ENCODE peak calls at places on chromosomes 7 and 10, in six cellular contexts. One of them, this sample, is unnamed.

GRCh38 chr7:64626083-64626469 is 39.9 kb upstream of the ZNF107 start:
- ATAC-seq in HCT116: no peak
- ATAC-seq in Panc1: no peak
- ATAC-seq in GM23338: no peak
- ATAC-seq in HepG2: no peak
- ATAC-seq in upper lobe of left lung: no peak
- ATAC-seq in this sample: no peak

GRCh38 chr7:44484482-44485313 is 5.8 kb downstream of the NUDCD3 start:
- ATAC-seq in HCT116: no peak
- ATAC-seq in GM23338: no peak
- ATAC-seq in upper lobe of left lung: no peak
- ATAC-seq in Panc1: no peak
- ATAC-seq in HepG2: no peak
- ATAC-seq in this sample: no peak

GRCh38 chr10:12724782-12725579 is 276.5 kb downstream of the CCDC3 start:
- ATAC-seq in GM23338: peak; percentile 72
- ATAC-seq in HCT116: no peak
- ATAC-seq in upper lobe of left lung: no peak
- ATAC-seq in HepG2: no peak
- ATAC-seq in Panc1: no peak
- ATAC-seq in this sample: no peak

GRCh38 chr7:111041577-111041976 is 49.4 kb upstream of the LRRN3 start:
- ATAC-seq in Panc1: no peak
- ATAC-seq in upper lobe of left lung: no peak
- ATAC-seq in GM23338: no peak
- ATAC-seq in HepG2: no peak
- ATAC-seq in HCT116: no peak
- ATAC-seq in this sample: no peak

GRCh38 chr10:4755286-4756009 is 70.6 kb upstream of the AKR1E2 start:
- ATAC-seq in HepG2: no peak
- ATAC-seq in upper lobe of left lung: no peak
- ATAC-seq in GM23338: no peak
- ATAC-seq in Panc1: no peak
- ATAC-seq in HCT116: no peak
- ATAC-seq in this sample: no peak

GRCh38 chr10:126420571-126421275 is 32.4 kb upstream of the ADAM12 start:
- ATAC-seq in GM23338: no peak
- ATAC-seq in upper lobe of left lung: peak; percentile 15
- ATAC-seq in Panc1: no peak
- ATAC-seq in HCT116: no peak
- ATAC-seq in HepG2: no peak
- ATAC-seq in this sample: no peak

GRCh38 chr7:471866-472639 is 47.6 kb downstream of the PDGFA start:
- ATAC-seq in HCT116: no peak
- ATAC-seq in Panc1: peak; percentile 17
- ATAC-seq in HepG2: peak; percentile 90
- ATAC-seq in GM23338: no peak
- ATAC-seq in upper lobe of left lung: peak; percentile 60
- ATAC-seq in this sample: peak; percentile 86

GRCh38 chr10:1205450-1206030 is 149.4 kb downstream of the WDR37 start:
- ATAC-seq in HCT116: no peak
- ATAC-seq in GM23338: no peak
- ATAC-seq in upper lobe of left lung: no peak
- ATAC-seq in Panc1: no peak
- ATAC-seq in HepG2: no peak
- ATAC-seq in this sample: no peak

GRCh38 chr10:87838650-87839049 is 20.6 kb upstream of the ATAD1 start:
- ATAC-seq in HCT116: no peak
- ATAC-seq in upper lobe of left lung: no peak
- ATAC-seq in GM23338: no peak
- ATAC-seq in HepG2: no peak
- ATAC-seq in Panc1: no peak
- ATAC-seq in this sample: no peak

GRCh38 chr7:114502454-114503254 is 88.0 kb downstream of the FOXP2 start:
- ATAC-seq in HCT116: no peak
- ATAC-seq in upper lobe of left lung: no peak
- ATAC-seq in HepG2: no peak
- ATAC-seq in Panc1: peak; percentile 87
- ATAC-seq in GM23338: no peak
- ATAC-seq in this sample: no peak

GRCh38 chr7:148986737-148987009 is 41.6 kb downstream of the PDIA4 start:
- ATAC-seq in Panc1: no peak
- ATAC-seq in GM23338: no peak
- ATAC-seq in HCT116: no peak
- ATAC-seq in HepG2: no peak
- ATAC-seq in upper lobe of left lung: no peak
- ATAC-seq in this sample: no peak

GRCh38 chr7:37089972-37090371 is 358.7 kb downstream of the ELMO1 start:
- ATAC-seq in Panc1: no peak
- ATAC-seq in HCT116: no peak
- ATAC-seq in upper lobe of left lung: peak; percentile 37
- ATAC-seq in HepG2: peak; percentile 74
- ATAC-seq in GM23338: no peak
- ATAC-seq in this sample: peak; percentile 95

GRCh38 chr7:2079332-2080068 is 153.2 kb downstream of the MAD1L1 start:
- ATAC-seq in HCT116: no peak
- ATAC-seq in Panc1: no peak
- ATAC-seq in upper lobe of left lung: no peak
- ATAC-seq in HepG2: no peak
- ATAC-seq in GM23338: no peak
- ATAC-seq in this sample: no peak

GRCh38 chr10:131825150-131825907 is 75.5 kb upstream of the PPP2R2D start:
- ATAC-seq in HepG2: peak; percentile 48
- ATAC-seq in HCT116: no peak
- ATAC-seq in Panc1: peak; percentile 68
- ATAC-seq in GM23338: peak; percentile 54
- ATAC-seq in upper lobe of left lung: no peak
- ATAC-seq in this sample: no peak

GRCh38 chr7:55499591-55499990 is 72.7 kb downstream of the VOPP1 start:
- ATAC-seq in GM23338: no peak
- ATAC-seq in HepG2: no peak
- ATAC-seq in upper lobe of left lung: no peak
- ATAC-seq in Panc1: no peak
- ATAC-seq in HCT116: no peak
- ATAC-seq in this sample: no peak

GRCh38 chr7:12423995-12424745 is 20.5 kb upstream of the VWDE start:
- ATAC-seq in GM23338: peak; percentile 97
- ATAC-seq in HepG2: no peak
- ATAC-seq in upper lobe of left lung: no peak
- ATAC-seq in Panc1: no peak
- ATAC-seq in HCT116: peak; percentile 11
- ATAC-seq in this sample: no peak

GRCh38 chr10:26384600-26384999 is 53.5 kb upstream of the APBB1IP start:
- ATAC-seq in HCT116: no peak
- ATAC-seq in GM23338: no peak
- ATAC-seq in HepG2: no peak
- ATAC-seq in upper lobe of left lung: no peak
- ATAC-seq in Panc1: no peak
- ATAC-seq in this sample: no peak

GRCh38 chr7:157335991-157336382 is 817 bp upstream of the DNAJB6 start:
- ATAC-seq in HepG2: no peak
- ATAC-seq in GM23338: peak; percentile 17
- ATAC-seq in Panc1: no peak
- ATAC-seq in upper lobe of left lung: no peak
- ATAC-seq in HCT116: no peak
- ATAC-seq in this sample: no peak

GRCh38 chr10:2335626-2336025 is 598.3 kb upstream of the ADARB2 start:
- ATAC-seq in HCT116: no peak
- ATAC-seq in HepG2: no peak
- ATAC-seq in GM23338: no peak
- ATAC-seq in upper lobe of left lung: no peak
- ATAC-seq in Panc1: no peak
- ATAC-seq in this sample: no peak

GRCh38 chr7:39720586-39720985 is 97.2 kb downstream of the RALA start:
- ATAC-seq in Panc1: no peak
- ATAC-seq in HepG2: peak; percentile 59
- ATAC-seq in upper lobe of left lung: peak; percentile 72
- ATAC-seq in GM23338: peak; percentile 79
- ATAC-seq in HCT116: peak; percentile 49
- ATAC-seq in this sample: no peak

GRCh38 chr7:43625453-43625852 is 42.5 kb downstream of the STK17A start:
- ATAC-seq in upper lobe of left lung: peak; percentile 44
- ATAC-seq in HCT116: peak; percentile 22
- ATAC-seq in HepG2: no peak
- ATAC-seq in Panc1: peak; percentile 45
- ATAC-seq in GM23338: peak; percentile 60
- ATAC-seq in this sample: no peak

GRCh38 chr7:82965088-82966036 is 197.3 kb downstream of the PCLO start:
- ATAC-seq in GM23338: no peak
- ATAC-seq in HepG2: no peak
- ATAC-seq in upper lobe of left lung: no peak
- ATAC-seq in HCT116: no peak
- ATAC-seq in Panc1: no peak
- ATAC-seq in this sample: no peak

GRCh38 chr10:60175418-60175817 is 214.3 kb downstream of the ANK3 start:
- ATAC-seq in HCT116: no peak
- ATAC-seq in Panc1: peak; percentile 74
- ATAC-seq in upper lobe of left lung: no peak
- ATAC-seq in GM23338: no peak
- ATAC-seq in HepG2: no peak
- ATAC-seq in this sample: no peak

GRCh38 chr10:126350216-126350992 is 37.9 kb downstream of the ADAM12 start:
- ATAC-seq in HepG2: no peak
- ATAC-seq in upper lobe of left lung: no peak
- ATAC-seq in Panc1: peak; percentile 84
- ATAC-seq in HCT116: peak; percentile 61
- ATAC-seq in GM23338: no peak
- ATAC-seq in this sample: no peak

GRCh38 chr10:91196268-91197043 is 24.0 kb upstream of the PCGF5 start:
- ATAC-seq in HepG2: no peak
- ATAC-seq in HCT116: no peak
- ATAC-seq in GM23338: no peak
- ATAC-seq in Panc1: no peak
- ATAC-seq in upper lobe of left lung: no peak
- ATAC-seq in this sample: no peak

GRCh38 chr10:87803328-87803727 is 14.7 kb downstream of the ATAD1 start:
- ATAC-seq in upper lobe of left lung: no peak
- ATAC-seq in HCT116: no peak
- ATAC-seq in GM23338: no peak
- ATAC-seq in HepG2: no peak
- ATAC-seq in Panc1: no peak
- ATAC-seq in this sample: no peak

GRCh38 chr10:132560248-132560731 is 22.7 kb downstream of the INPP5A start:
- ATAC-seq in HepG2: no peak
- ATAC-seq in upper lobe of left lung: peak; percentile 55
- ATAC-seq in GM23338: no peak
- ATAC-seq in Panc1: no peak
- ATAC-seq in HCT116: no peak
- ATAC-seq in this sample: peak; percentile 56

GRCh38 chr7:38625866-38626265 is 5.3 kb downstream of the AMPH start:
- ATAC-seq in Panc1: no peak
- ATAC-seq in HCT116: no peak
- ATAC-seq in GM23338: no peak
- ATAC-seq in HepG2: no peak
- ATAC-seq in upper lobe of left lung: no peak
- ATAC-seq in this sample: no peak

GRCh38 chr10:13882112-13882711 is 295.4 kb downstream of the PRPF18 start:
- ATAC-seq in HCT116: no peak
- ATAC-seq in HepG2: no peak
- ATAC-seq in upper lobe of left lung: peak; percentile 83
- ATAC-seq in GM23338: peak; percentile 86
- ATAC-seq in Panc1: peak; percentile 68
- ATAC-seq in this sample: peak; percentile 34
- TF ChIP-seq POLR2AphosphoS5 in HCT116: no peak
- TF ChIP-seq POLR2AphosphoS5 in HepG2: no peak
- TF ChIP-seq POLR2AphosphoS5 in upper lobe of left lung: peak; percentile 43
- TF ChIP-seq POLR2AphosphoS5 in GM23338: peak; percentile 10
- TF ChIP-seq POLR2AphosphoS5 in Panc1: no peak
- TF ChIP-seq POLR2AphosphoS5 in this sample: peak; percentile 23

GRCh38 chr7:88219781-88220747 is at the start of gene SRI:
- ATAC-seq in GM23338: peak; percentile 97
- ATAC-seq in HepG2: no peak
- ATAC-seq in Panc1: peak; percentile 99
- ATAC-seq in upper lobe of left lung: peak; percentile 99
- ATAC-seq in HCT116: peak; percentile 96
- ATAC-seq in this sample: peak; percentile 97
- TF ChIP-seq POLR2AphosphoS5 in GM23338: peak; percentile 75
- TF ChIP-seq POLR2AphosphoS5 in HepG2: no peak
- TF ChIP-seq POLR2AphosphoS5 in Panc1: peak; percentile 69
- TF ChIP-seq POLR2AphosphoS5 in upper lobe of left lung: peak; percentile 79
- TF ChIP-seq POLR2AphosphoS5 in HCT116: peak; percentile 94
- TF ChIP-seq POLR2AphosphoS5 in this sample: peak; percentile 75

DNA sequence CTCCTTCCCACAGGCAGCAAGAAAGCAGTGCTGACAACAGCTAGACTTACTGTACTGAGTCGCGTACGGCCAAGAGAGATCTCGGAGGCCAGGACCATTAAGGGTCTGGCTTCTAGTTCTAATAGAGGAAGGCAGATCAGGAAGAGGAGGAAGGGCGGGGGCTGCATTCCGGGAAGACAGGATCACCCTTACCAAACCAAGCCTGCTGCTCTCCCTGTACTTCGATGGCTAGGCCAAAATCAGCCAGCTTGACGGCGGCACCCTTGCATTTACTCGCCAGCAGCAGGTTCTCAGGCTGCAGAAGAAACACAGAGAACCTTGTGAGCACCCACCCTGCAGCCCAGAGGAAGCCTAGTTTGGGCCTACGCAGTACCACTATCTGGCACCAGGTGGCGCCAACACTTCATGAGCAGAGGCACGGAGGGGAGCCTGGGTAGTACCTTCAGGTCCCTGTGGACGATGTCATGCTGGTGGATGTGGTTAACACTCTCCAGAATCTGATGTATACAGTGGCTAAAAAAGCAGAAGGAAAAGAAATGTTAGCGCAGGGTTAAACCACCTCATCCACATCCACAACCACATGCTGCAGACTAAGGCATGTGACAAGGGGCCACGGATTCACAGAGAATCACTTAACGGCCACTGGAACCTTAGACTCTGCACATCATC is 25.4 kb downstream of the CAMK2G start:
- ATAC-seq in Panc1: peak; percentile 91
- ATAC-seq in HCT116: peak; percentile 98
- ATAC-seq in HepG2: peak; percentile 93
- ATAC-seq in GM23338: peak; percentile 87
- ATAC-seq in upper lobe of left lung: peak; percentile 92
- ATAC-seq in this sample: peak; percentile 64
- TF ChIP-seq POLR2AphosphoS5 in Panc1: no peak
- TF ChIP-seq POLR2AphosphoS5 in HCT116: no peak
- TF ChIP-seq POLR2AphosphoS5 in HepG2: no peak
- TF ChIP-seq POLR2AphosphoS5 in GM23338: no peak
- TF ChIP-seq POLR2AphosphoS5 in upper lobe of left lung: no peak
- TF ChIP-seq POLR2AphosphoS5 in this sample: no peak

GRCh38 chr7:23276947-23277346 is 22.2 kb upstream of the MALSU1 start:
- ATAC-seq in upper lobe of left lung: no peak
- ATAC-seq in Panc1: peak; percentile 19
- ATAC-seq in HepG2: no peak
- ATAC-seq in HCT116: peak; percentile 2
- ATAC-seq in GM23338: no peak
- ATAC-seq in this sample: no peak

GRCh38 chr7:23275906-23276305 is 23.2 kb upstream of the MALSU1 start:
- ATAC-seq in GM23338: no peak
- ATAC-seq in HepG2: no peak
- ATAC-seq in Panc1: no peak
- ATAC-seq in upper lobe of left lung: no peak
- ATAC-seq in HCT116: no peak
- ATAC-seq in this sample: no peak

GRCh38 chr7:23272275-23272674 is 25.7 kb downstream of the GPNMB start:
- ATAC-seq in upper lobe of left lung: no peak
- ATAC-seq in GM23338: no peak
- ATAC-seq in HepG2: no peak
- ATAC-seq in Panc1: no peak
- ATAC-seq in HCT116: no peak
- ATAC-seq in this sample: no peak

GRCh38 chr7:23276381-23276780 is 22.8 kb upstream of the MALSU1 start:
- ATAC-seq in HCT116: peak; percentile 25
- ATAC-seq in upper lobe of left lung: no peak
- ATAC-seq in GM23338: peak; percentile 39
- ATAC-seq in HepG2: peak; percentile 36
- ATAC-seq in Panc1: no peak
- ATAC-seq in this sample: no peak

GRCh38 chr7:23273141-23273599 is 26.0 kb upstream of the MALSU1 start:
- ATAC-seq in GM23338: peak; percentile 96
- ATAC-seq in HepG2: peak; percentile 98
- ATAC-seq in Panc1: peak; percentile 98
- ATAC-seq in upper lobe of left lung: peak; percentile 90
- ATAC-seq in HCT116: peak; percentile 95
- ATAC-seq in this sample: peak; percentile 74
- TF ChIP-seq POLR2AphosphoS5 in GM23338: no peak
- TF ChIP-seq POLR2AphosphoS5 in HepG2: no peak
- TF ChIP-seq POLR2AphosphoS5 in Panc1: no peak
- TF ChIP-seq POLR2AphosphoS5 in upper lobe of left lung: no peak
- TF ChIP-seq POLR2AphosphoS5 in HCT116: peak; percentile 45
- TF ChIP-seq POLR2AphosphoS5 in this sample: no peak